ENCODE peak calls at places on chromosomes 12 and 14, in ten cellular contexts. One of them, this sample, is unnamed.

GRCh38 chr12:114691196-114691595 is 7.2 kb upstream of the TBX3 start:
- DNase-seq in C1 segment of cervical spinal cord: no peak
- DNase-seq in LoVo: no peak
- DNase-seq in sigmoid colon: peak
- DNase-seq in central memory CD4-positive, alpha-beta T cell: no peak
- DNase-seq in left colon: no peak
- DNase-seq in BJ: no peak
- DNase-seq in GM04504: no peak
- DNase-seq in posterior cingulate gyrus: no peak
- DNase-seq in cerebellum: no peak
- DNase-seq in this sample: no peak

GRCh38 chr12:12999276-12999958 is 648 bp downstream of the HEBP1 start:
- DNase-seq in C1 segment of cervical spinal cord: no peak
- DNase-seq in LoVo: peak
- DNase-seq in sigmoid colon: no peak
- DNase-seq in central memory CD4-positive, alpha-beta T cell: no peak
- DNase-seq in left colon: peak
- DNase-seq in BJ: no peak
- DNase-seq in GM04504: no peak
- DNase-seq in posterior cingulate gyrus: no peak
- DNase-seq in cerebellum: no peak
- DNase-seq in this sample: no peak

GRCh38 chr12:27123642-27124041 is 41.3 kb upstream of the C12orf71 start:
- DNase-seq in C1 segment of cervical spinal cord: no peak
- DNase-seq in LoVo: peak
- DNase-seq in sigmoid colon: no peak
- DNase-seq in central memory CD4-positive, alpha-beta T cell: no peak
- DNase-seq in left colon: no peak
- DNase-seq in BJ: no peak
- DNase-seq in GM04504: no peak
- DNase-seq in posterior cingulate gyrus: no peak
- DNase-seq in cerebellum: no peak
- DNase-seq in this sample: no peak

GRCh38 chr14:68137704-68138619 is 318.4 kb downstream of the RAD51B start:
- DNase-seq in C1 segment of cervical spinal cord: peak
- DNase-seq in LoVo: peak
- DNase-seq in sigmoid colon: peak
- DNase-seq in central memory CD4-positive, alpha-beta T cell: no peak
- DNase-seq in left colon: no peak
- DNase-seq in BJ: peak
- DNase-seq in GM04504: peak
- DNase-seq in posterior cingulate gyrus: no peak
- DNase-seq in cerebellum: peak
- DNase-seq in this sample: no peak

GRCh38 chr14:45716506-45716905 is 463.5 kb upstream of the MIS18BP1 start:
- DNase-seq in C1 segment of cervical spinal cord: no peak
- DNase-seq in LoVo: no peak
- DNase-seq in sigmoid colon: no peak
- DNase-seq in central memory CD4-positive, alpha-beta T cell: no peak
- DNase-seq in left colon: no peak
- DNase-seq in BJ: no peak
- DNase-seq in GM04504: no peak
- DNase-seq in posterior cingulate gyrus: no peak
- DNase-seq in cerebellum: no peak
- DNase-seq in this sample: no peak

GRCh38 chr14:22839159-22839779 is 2.9 kb downstream of the MMP14 start:
- DNase-seq in C1 segment of cervical spinal cord: no peak
- DNase-seq in LoVo: no peak
- DNase-seq in sigmoid colon: peak
- DNase-seq in central memory CD4-positive, alpha-beta T cell: no peak
- DNase-seq in left colon: no peak
- DNase-seq in BJ: no peak
- DNase-seq in GM04504: no peak
- DNase-seq in posterior cingulate gyrus: no peak
- DNase-seq in cerebellum: no peak
- DNase-seq in this sample: no peak

GRCh38 chr14:24322672-24323071 is 11.4 kb downstream of the LTB4R start:
- DNase-seq in C1 segment of cervical spinal cord: no peak
- DNase-seq in LoVo: no peak
- DNase-seq in sigmoid colon: no peak
- DNase-seq in central memory CD4-positive, alpha-beta T cell: no peak
- DNase-seq in left colon: no peak
- DNase-seq in BJ: no peak
- DNase-seq in GM04504: no peak
- DNase-seq in posterior cingulate gyrus: no peak
- DNase-seq in cerebellum: no peak
- DNase-seq in this sample: no peak

GRCh38 chr14:68782091-68782981 is 10.5 kb downstream of the ZFP36L1 start:
- DNase-seq in C1 segment of cervical spinal cord: no peak
- DNase-seq in LoVo: no peak
- DNase-seq in sigmoid colon: peak
- DNase-seq in central memory CD4-positive, alpha-beta T cell: peak
- DNase-seq in left colon: no peak
- DNase-seq in BJ: no peak
- DNase-seq in GM04504: no peak
- DNase-seq in posterior cingulate gyrus: no peak
- DNase-seq in cerebellum: no peak
- DNase-seq in this sample: no peak

GRCh38 chr14:56487761-56488160 is 91.8 kb upstream of the TMEM260 start:
- DNase-seq in C1 segment of cervical spinal cord: no peak
- DNase-seq in LoVo: no peak
- DNase-seq in sigmoid colon: no peak
- DNase-seq in central memory CD4-positive, alpha-beta T cell: no peak
- DNase-seq in left colon: no peak
- DNase-seq in BJ: no peak
- DNase-seq in GM04504: peak
- DNase-seq in posterior cingulate gyrus: no peak
- DNase-seq in cerebellum: no peak
- DNase-seq in this sample: no peak

GRCh38 chr12:27013606-27014084 is 539 bp downstream of the TM7SF3 start:
- DNase-seq in C1 segment of cervical spinal cord: no peak
- DNase-seq in LoVo: peak
- DNase-seq in sigmoid colon: no peak
- DNase-seq in central memory CD4-positive, alpha-beta T cell: no peak
- DNase-seq in left colon: no peak
- DNase-seq in BJ: no peak
- DNase-seq in GM04504: no peak
- DNase-seq in posterior cingulate gyrus: no peak
- DNase-seq in cerebellum: peak
- DNase-seq in this sample: peak

GRCh38 chr12:12470751-12471300 is 91.8 kb downstream of the DUSP16 start:
- DNase-seq in C1 segment of cervical spinal cord: no peak
- DNase-seq in LoVo: no peak
- DNase-seq in sigmoid colon: no peak
- DNase-seq in central memory CD4-positive, alpha-beta T cell: no peak
- DNase-seq in left colon: no peak
- DNase-seq in BJ: no peak
- DNase-seq in GM04504: no peak
- DNase-seq in posterior cingulate gyrus: no peak
- DNase-seq in cerebellum: no peak
- DNase-seq in this sample: no peak

GRCh38 chr12:113831016-113831415 is 135.1 kb downstream of the RBM19 start:
- DNase-seq in C1 segment of cervical spinal cord: no peak
- DNase-seq in LoVo: no peak
- DNase-seq in sigmoid colon: no peak
- DNase-seq in central memory CD4-positive, alpha-beta T cell: no peak
- DNase-seq in left colon: no peak
- DNase-seq in BJ: no peak
- DNase-seq in GM04504: no peak
- DNase-seq in posterior cingulate gyrus: no peak
- DNase-seq in cerebellum: no peak
- DNase-seq in this sample: no peak

GRCh38 chr12:92971869-92972524 is 42.9 kb upstream of the EEA1 start:
- DNase-seq in C1 segment of cervical spinal cord: no peak
- DNase-seq in LoVo: no peak
- DNase-seq in sigmoid colon: no peak
- DNase-seq in central memory CD4-positive, alpha-beta T cell: no peak
- DNase-seq in left colon: no peak
- DNase-seq in BJ: peak
- DNase-seq in GM04504: peak
- DNase-seq in posterior cingulate gyrus: no peak
- DNase-seq in cerebellum: no peak
- DNase-seq in this sample: no peak

GRCh38 chr14:39977198-39977597 is 545.0 kb upstream of the FBXO33 start:
- DNase-seq in C1 segment of cervical spinal cord: no peak
- DNase-seq in LoVo: no peak
- DNase-seq in sigmoid colon: no peak
- DNase-seq in central memory CD4-positive, alpha-beta T cell: no peak
- DNase-seq in left colon: no peak
- DNase-seq in BJ: no peak
- DNase-seq in GM04504: no peak
- DNase-seq in posterior cingulate gyrus: no peak
- DNase-seq in cerebellum: no peak
- DNase-seq in this sample: no peak